ENCODE peak calls at places on chromosomes 7 and 10, in nine cellular contexts. Q is osteocyte; M is testis; J is WERI-Rb-1; H is endodermal cell; C is NCI-H1105 treated with DMSO at 0.1 percent for 48 hours; D is RCC 7860; F is germinal center; W is stimulated activated CD8-positive, alpha-beta memory T cell treated with anti-CD3 and anti-CD28 coated beads, Interleukin-2, amount 100 ng/mL, for 48 hours. L is an unnamed sample.

GRCh38 chr7:138941545-138941944 is 39.6 kb downstream of the KIAA1549 start:
- DNase-seq in H (no peak), C (no peak), M (no peak), W (no peak), F (no peak), Q (no peak), J (peak; percentile 21), D (no peak), L (no peak)

GRCh38 chr10:11176746-11177145 is 159.1 kb downstream of the CELF2 start:
- DNase-seq in Q (no peak), D (no peak), F (no peak), W (no peak), H (no peak), C (no peak), M (no peak), J (no peak), L (no peak)

GRCh38 chr7:53281312-53281711 is 245.9 kb downstream of the POM121L12 start:
- DNase-seq in F (no peak), D (no peak), C (no peak), Q (no peak), W (no peak), J (no peak), M (no peak), H (no peak), L (no peak)

GRCh38 chr10:132408823-132409666 is 12.0 kb downstream of the PWWP2B start:
- DNase-seq in F (no peak), W (no peak), C (no peak), D (no peak), H (peak; percentile 81), J (no peak), M (no peak), Q (no peak), L (no peak)

GRCh38 chr7:130471974-130472373 is 19.9 kb upstream of the MEST start:
- DNase-seq in Q (no peak), M (no peak), C (no peak), H (no peak), F (no peak), J (no peak), W (no peak), D (no peak), L (no peak)

GRCh38 chr7:519974-520458 is 370 bp upstream of the PDGFA start:
- DNase-seq in J (no peak), M (no peak), Q (peak; percentile 92), C (peak; percentile 49), F (no peak), D (peak; percentile 33), H (peak; percentile 90), W (no peak), L (peak; percentile 16)

GRCh38 chr7:7157887-7158271 is 24.5 kb upstream of the C1GALT1 start:
- DNase-seq in J (no peak), W (no peak), M (no peak), F (no peak), H (no peak), Q (no peak), C (no peak), D (peak; percentile 36), L (peak; percentile 68)

GRCh38 chr7:40489844-40490602 is 355.2 kb downstream of the SUGCT start:
- DNase-seq in D (no peak), F (no peak), M (no peak), C (no peak), W (no peak), Q (no peak), H (no peak), J (no peak), L (no peak)

GRCh38 chr7:27784399-27785053 is 44.6 kb downstream of the TAX1BP1 start:
- DNase-seq in D (peak; percentile 69), C (peak; percentile 30), M (no peak), J (no peak), W (no peak), Q (no peak), F (peak; percentile 22), H (no peak), L (peak; percentile 35)

GRCh38 chr7:17991866-17992648 is 35.6 kb downstream of the PRPS1L1 start:
- DNase-seq in W (peak; percentile 13), D (no peak), Q (no peak), M (no peak), J (no peak), F (no peak), H (peak; percentile 88), C (no peak), L (no peak)

GRCh38 chr10:80253266-80253962 is 36.0 kb downstream of the MAT1A start:
- DNase-seq in M (no peak), D (no peak), W (no peak), H (no peak), C (no peak), F (no peak), J (no peak), Q (no peak), L (no peak)

GRCh38 chr10:1577945-1578344 is 159.4 kb downstream of the ADARB2 start:
- DNase-seq in H (no peak), C (no peak), W (no peak), Q (no peak), M (no peak), F (no peak), J (no peak), D (no peak), L (no peak)

GRCh38 chr10:132703305-132704007 is 82.5 kb downstream of the NKX6-2 start:
- DNase-seq in D (no peak), F (no peak), M (no peak), C (no peak), Q (no peak), H (peak; percentile 26), J (no peak), W (no peak), L (no peak)

GRCh38 chr7:138378741-138379559 is 81.1 kb upstream of the TRIM24 start:
- DNase-seq in Q (no peak), C (no peak), D (no peak), H (no peak), J (no peak), W (no peak), F (no peak), M (no peak), L (no peak)

GRCh38 chr10:118970770-118971169 is 58.7 kb upstream of the NANOS1 start:
- DNase-seq in F (no peak), J (peak; percentile 82), Q (no peak), C (peak; percentile 6), W (no peak), D (no peak), H (peak; percentile 25), M (no peak), L (no peak)